ENCODE peak calls at places on chromosomes 11 and 22, in six cellular contexts. One of them, this sample, is unnamed.
A peak's percentile ranks its signal among the peaks of the same experiment; 100 is the strongest.

GRCh38 chr22:25364281-25364680 is 144.8 kb downstream of the CRYBB2 start:
- DNase-seq in activated T-cell treated with anti-CD3 and anti-CD28 coated beads, Interleukin-2, amount 50 U/mL, for 48 hours: no peak
- DNase-seq in glomerular endothelial cell: no peak
- DNase-seq in T-helper 1 cell: no peak
- DNase-seq in left ventricle myocardium superior: peak; percentile 21
- DNase-seq in choroid plexus epithelial cell: no peak
- DNase-seq in this sample: no peak

GRCh38 chr11:128421577-128421976 is 165.8 kb downstream of the ETS1 start:
- DNase-seq in activated T-cell treated with anti-CD3 and anti-CD28 coated beads, Interleukin-2, amount 50 U/mL, for 48 hours: peak; percentile 51
- DNase-seq in glomerular endothelial cell: no peak
- DNase-seq in T-helper 1 cell: no peak
- DNase-seq in left ventricle myocardium superior: no peak
- DNase-seq in choroid plexus epithelial cell: peak; percentile 58
- DNase-seq in this sample: no peak

GRCh38 chr11:63764201-63764711 is 4.3 kb downstream of the ZFTA start:
- DNase-seq in activated T-cell treated with anti-CD3 and anti-CD28 coated beads, Interleukin-2, amount 50 U/mL, for 48 hours: no peak
- DNase-seq in glomerular endothelial cell: no peak
- DNase-seq in T-helper 1 cell: no peak
- DNase-seq in left ventricle myocardium superior: peak; percentile 57
- DNase-seq in choroid plexus epithelial cell: no peak
- DNase-seq in this sample: no peak

GRCh38 chr11:23280088-23280487 is 419.8 kb upstream of the CCDC179 start:
- DNase-seq in activated T-cell treated with anti-CD3 and anti-CD28 coated beads, Interleukin-2, amount 50 U/mL, for 48 hours: no peak
- DNase-seq in glomerular endothelial cell: no peak
- DNase-seq in T-helper 1 cell: no peak
- DNase-seq in left ventricle myocardium superior: no peak
- DNase-seq in choroid plexus epithelial cell: peak; percentile 49
- DNase-seq in this sample: no peak

GRCh38 chr11:75499423-75500305 is 26.1 kb downstream of the GDPD5 start:
- DNase-seq in activated T-cell treated with anti-CD3 and anti-CD28 coated beads, Interleukin-2, amount 50 U/mL, for 48 hours: no peak
- DNase-seq in glomerular endothelial cell: no peak
- DNase-seq in T-helper 1 cell: no peak
- DNase-seq in left ventricle myocardium superior: peak; percentile 46
- DNase-seq in choroid plexus epithelial cell: peak; percentile 93
- DNase-seq in this sample: no peak

GRCh38 chr22:31272522-31273446 is 19.5 kb downstream of the PIK3IP1 start:
- DNase-seq in activated T-cell treated with anti-CD3 and anti-CD28 coated beads, Interleukin-2, amount 50 U/mL, for 48 hours: peak; percentile 64
- DNase-seq in glomerular endothelial cell: no peak
- DNase-seq in T-helper 1 cell: no peak
- DNase-seq in left ventricle myocardium superior: no peak
- DNase-seq in choroid plexus epithelial cell: peak; percentile 84
- DNase-seq in this sample: peak; percentile 64

GRCh38 chr22:42743501-42743991 is 22.9 kb upstream of the A4GALT start:
- DNase-seq in activated T-cell treated with anti-CD3 and anti-CD28 coated beads, Interleukin-2, amount 50 U/mL, for 48 hours: no peak
- DNase-seq in glomerular endothelial cell: no peak
- DNase-seq in T-helper 1 cell: no peak
- DNase-seq in left ventricle myocardium superior: peak; percentile 91
- DNase-seq in choroid plexus epithelial cell: peak; percentile 47
- DNase-seq in this sample: no peak

GRCh38 chr11:130533113-130533803 is 84.8 kb downstream of the ADAMTS15 start:
- DNase-seq in activated T-cell treated with anti-CD3 and anti-CD28 coated beads, Interleukin-2, amount 50 U/mL, for 48 hours: no peak
- DNase-seq in glomerular endothelial cell: no peak
- DNase-seq in T-helper 1 cell: no peak
- DNase-seq in left ventricle myocardium superior: no peak
- DNase-seq in choroid plexus epithelial cell: no peak
- DNase-seq in this sample: no peak

GRCh38 chr11:955154-956049 is 29.7 kb downstream of the AP2A2 start:
- DNase-seq in activated T-cell treated with anti-CD3 and anti-CD28 coated beads, Interleukin-2, amount 50 U/mL, for 48 hours: no peak
- DNase-seq in glomerular endothelial cell: no peak
- DNase-seq in T-helper 1 cell: no peak
- DNase-seq in left ventricle myocardium superior: no peak
- DNase-seq in choroid plexus epithelial cell: no peak
- DNase-seq in this sample: no peak